ENCODE peak calls at places on chromosomes 2 and 18, in ten cellular contexts. I is ovary, E is transverse colon, S is cardiac muscle cell, W is PC-9, J is PC-3, F is body of pancreas, C is BE2C, R is right atrium auricular region, A is endodermal cell. N is an unnamed sample.

GRCh38 chr2:101844055-101844635 is 146.6 kb downstream of the MAP4K4 start:
- DNase-seq in W (peak; percentile 74), A (no peak), I (no peak), S (no peak), R (no peak), C (no peak), J (peak; percentile 54), E (no peak), F (no peak), N (peak; percentile 35)

GRCh38 chr18:79361766-79362522 is 33.8 kb upstream of the NFATC1 start:
- DNase-seq in R (no peak), W (no peak), I (no peak), C (no peak), A (peak; percentile 31), S (no peak), J (peak; percentile 90), F (no peak), E (no peak), N (no peak)

GRCh38 chr2:238488347-238488826 is 61.7 kb downstream of the ASB1 start:
- DNase-seq in J (no peak), F (no peak), E (no peak), R (no peak), S (no peak), W (no peak), I (no peak), A (no peak), C (no peak), N (no peak)

GRCh38 chr2:20650880-20651730 is at the start of gene HS1BP3:
- DNase-seq in J (peak; percentile 91), R (peak; percentile 86), I (peak; percentile 85), W (peak; percentile 56), E (peak; percentile 91), C (peak; percentile 88), A (peak; percentile 92), F (peak; percentile 83), S (peak; percentile 91), N (peak; percentile 83)

GRCh38 chr18:6198585-6198984 is 216.1 kb downstream of the L3MBTL4 start:
- DNase-seq in F (no peak), E (no peak), C (no peak), A (no peak), J (no peak), W (no peak), R (no peak), I (no peak), S (no peak), N (no peak)

GRCh38 chr18:63515799-63516198 is 26.4 kb upstream of the SERPINB12 start:
- DNase-seq in E (no peak), J (no peak), C (no peak), S (no peak), A (no peak), F (no peak), I (no peak), R (no peak), W (no peak), N (no peak)

GRCh38 chr2:216921057-216921456 is 61.2 kb upstream of the TNP1 start:
- DNase-seq in C (no peak), I (no peak), A (peak; percentile 31), F (no peak), W (no peak), J (no peak), E (no peak), R (no peak), S (no peak), N (no peak)

GRCh38 chr2:148853458-148853857 is 21.6 kb upstream of the KIF5C start:
- DNase-seq in I (no peak), A (no peak), C (no peak), S (no peak), W (no peak), F (no peak), R (no peak), J (no peak), E (no peak), N (no peak)

GRCh38 chr18:24018299-24018910 is 3.9 kb downstream of the TTC39C start:
- DNase-seq in R (no peak), C (no peak), I (no peak), S (no peak), A (no peak), W (no peak), E (no peak), J (no peak), F (no peak), N (no peak)

GRCh38 chr18:24014062-24014985 is at the start of gene TTC39C:
- DNase-seq in R (peak; percentile 78), F (peak; percentile 76), S (peak; percentile 69), A (peak; percentile 82), J (peak; percentile 70), I (peak; percentile 75), W (no peak), C (peak; percentile 53), E (peak; percentile 69), N (peak; percentile 54)

GRCh38 chr18:24016643-24017042 is 2.1 kb downstream of the TTC39C start:
- DNase-seq in F (no peak), A (no peak), I (no peak), J (peak; percentile 55), E (no peak), C (no peak), S (peak; percentile 11), W (no peak), R (no peak), N (no peak)

GRCh38 chr18:24014986-24015896 is 687 bp downstream of the TTC39C start:
- DNase-seq in E (peak; percentile 54), C (peak; percentile 46), A (peak; percentile 82), W (peak; percentile 46), I (peak; percentile 57), R (peak; percentile 77), J (peak; percentile 56), F (peak; percentile 51), S (peak; percentile 51), N (peak; percentile 40)

DNA sequence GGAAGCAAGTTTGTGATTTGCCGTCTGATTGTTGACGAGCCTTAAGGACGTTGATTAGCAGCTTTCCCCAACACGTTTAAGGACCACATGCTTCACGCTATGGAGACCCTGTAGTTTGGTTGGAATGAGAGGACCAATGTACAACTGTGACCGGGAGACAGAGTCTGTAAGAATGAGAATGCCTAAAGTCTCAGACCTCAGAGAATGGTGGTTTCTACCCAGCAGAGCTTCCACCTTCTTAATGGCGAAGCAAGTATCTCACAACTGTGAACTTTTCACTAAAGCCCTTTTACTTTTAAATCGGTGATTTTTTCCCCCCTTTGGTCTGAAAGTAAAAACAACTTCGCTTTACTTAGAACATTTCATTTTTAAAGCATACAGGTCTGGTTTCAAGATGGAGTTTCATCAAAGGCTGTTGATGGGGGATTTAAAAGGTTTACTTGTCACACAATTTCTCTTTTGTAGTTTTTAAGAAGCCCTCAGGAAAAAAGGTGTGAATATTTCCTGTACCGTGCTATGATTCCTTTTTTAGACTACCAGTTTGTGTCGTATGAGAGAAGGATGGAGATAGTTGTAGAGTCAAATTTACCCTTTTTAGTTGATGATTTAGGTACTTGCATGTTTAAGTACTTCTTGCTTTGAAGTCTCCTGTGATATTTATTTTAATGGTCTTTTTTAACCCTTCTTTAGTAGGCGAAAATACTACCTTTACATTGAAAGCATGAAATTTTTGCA is 1.5 kb downstream of the TTC39C start:
- DNase-seq in I (no peak), A (no peak), C (no peak), J (no peak), W (no peak), R (no peak), S (no peak), E (no peak), F (no peak), N (no peak)
- H3K4me1 ChIP-seq in I (peaks cover 4% of the 10 kb centered on the region), A (peaks cover 5% of the 10 kb centered on the region), C (no peaks in the 10 kb centered on the region), J (peaks cover 14% of the 10 kb centered on the region), W (peaks cover 17% of the 10 kb centered on the region), R (no peaks in the 10 kb centered on the region), S (peaks cover 7% of the 10 kb centered on the region), E (peaks cover 25% of the 10 kb centered on the region), F (peaks cover 28% of the 10 kb centered on the region), N (no peaks in the 10 kb centered on the region)

DNA sequence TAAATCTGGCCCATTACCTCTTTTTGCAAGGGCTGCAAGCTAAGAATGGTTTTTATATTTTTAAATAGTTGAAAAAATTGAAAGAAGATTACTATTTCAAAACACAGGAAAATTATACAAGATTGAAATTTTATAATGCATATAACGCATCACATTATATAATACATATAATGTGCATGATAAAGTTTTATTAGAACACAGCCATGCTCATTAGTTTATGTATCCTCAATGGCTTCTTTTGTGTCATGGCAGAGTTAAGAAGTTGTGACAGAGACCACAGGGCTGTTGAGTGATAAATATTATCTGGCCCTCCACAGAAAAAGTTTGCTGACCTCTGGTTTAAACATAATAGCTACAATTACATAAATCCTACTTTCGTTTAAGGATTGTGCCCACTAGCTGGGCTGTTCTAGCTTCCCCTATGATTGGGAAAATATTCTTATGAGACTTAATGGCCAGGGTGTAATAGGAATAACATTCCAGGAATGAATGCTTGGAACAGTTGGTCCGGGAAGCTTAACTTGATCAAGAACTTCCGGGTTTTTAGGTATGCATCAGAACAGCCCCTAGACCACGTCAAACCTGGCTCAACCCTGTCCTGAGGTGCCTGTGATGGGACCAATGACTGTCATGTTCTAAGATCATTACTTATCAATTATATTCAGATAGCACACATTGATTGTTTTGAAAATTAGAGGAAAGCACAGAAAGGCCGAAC is 98.7 kb upstream of the LPIN2 start:
- DNase-seq in E (no peak), F (no peak), C (no peak), R (no peak), S (no peak), I (no peak), W (no peak), A (no peak), J (no peak), N (no peak)
- H3K4me1 ChIP-seq in E (no peaks in the 10 kb centered on the region), F (peaks cover 18% of the 10 kb centered on the region), C (no peaks in the 10 kb centered on the region), R (no peaks in the 10 kb centered on the region), S (no peaks in the 10 kb centered on the region), I (no peaks in the 10 kb centered on the region), W (peaks cover 48% of the 10 kb centered on the region), A (no peaks in the 10 kb centered on the region), J (peaks cover 15% of the 10 kb centered on the region), N (no peaks in the 10 kb centered on the region)

DNA sequence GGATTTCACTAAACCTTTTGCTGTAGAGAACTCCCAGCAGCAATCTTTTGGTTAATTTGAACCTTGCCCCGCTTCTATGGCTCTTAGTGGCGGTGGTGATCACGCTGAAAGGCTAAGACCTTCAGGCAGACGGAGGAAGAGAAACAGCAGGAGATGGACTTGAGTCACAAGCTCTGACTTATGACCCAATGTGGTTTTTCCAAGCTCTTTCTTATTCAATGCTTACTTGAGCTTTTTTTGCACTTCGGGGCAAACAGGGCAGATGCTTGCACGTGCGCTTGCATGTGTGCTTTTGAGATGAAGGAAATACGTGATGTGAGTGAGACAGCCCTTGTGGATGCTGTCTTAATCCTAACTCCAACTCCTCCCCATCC is 21.4 kb downstream of the TRIB2 start:
- DNase-seq in E (no peak), F (no peak), W (peak; percentile 41), J (no peak), R (no peak), A (no peak), C (no peak), S (no peak), I (no peak), N (no peak)
- H3K4me1 ChIP-seq in E (peaks cover 25% of the 10 kb centered on the region), F (peaks cover 13% of the 10 kb centered on the region), W (peaks cover 10% of the 10 kb centered on the region), J (peaks cover 13% of the 10 kb centered on the region), R (no peaks in the 10 kb centered on the region), A (no peaks in the 10 kb centered on the region), C (no peaks in the 10 kb centered on the region), S (peaks cover 17% of the 10 kb centered on the region), I (peaks cover 30% of the 10 kb centered on the region), N (peaks cover 6% of the 10 kb centered on the region)

DNA sequence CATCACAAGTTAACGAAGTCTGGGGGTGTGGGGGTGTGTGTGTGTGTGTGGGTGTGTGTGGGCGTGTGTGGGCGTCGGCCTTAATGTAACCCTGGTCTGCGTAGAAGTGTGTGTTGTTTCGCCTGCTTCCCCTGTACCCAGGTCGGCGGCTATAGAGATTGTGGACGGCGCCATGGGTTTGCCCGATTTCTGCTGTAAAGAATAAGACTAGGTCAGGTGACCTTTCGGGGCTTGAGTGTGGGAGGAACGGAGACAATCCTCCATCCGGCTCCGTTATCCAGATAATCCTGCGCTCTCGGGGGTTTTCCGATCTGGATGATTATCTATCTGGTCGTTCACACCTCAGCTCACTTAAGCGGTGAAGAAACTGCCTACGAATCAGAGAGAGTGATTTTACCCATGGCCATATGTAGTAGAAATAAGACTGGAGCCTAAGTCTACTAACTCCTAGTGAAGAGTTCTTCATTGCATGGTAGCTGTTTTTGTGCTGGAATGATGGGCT is 543 bp downstream of the HADHB start:
- DNase-seq in I (no peak), R (no peak), A (peak; percentile 79), F (no peak), S (peak; percentile 71), W (peak; percentile 43), E (peak; percentile 66), C (peak; percentile 35), J (peak; percentile 25), N (peak; percentile 24)
- H3K4me1 ChIP-seq in I (peaks cover 19% of the 10 kb centered on the region), R (no peaks in the 10 kb centered on the region), A (no peaks in the 10 kb centered on the region), F (peaks cover 57% of the 10 kb centered on the region), S (peaks cover 15% of the 10 kb centered on the region), W (peaks cover 38% of the 10 kb centered on the region), E (peaks cover 65% of the 10 kb centered on the region), C (no peaks in the 10 kb centered on the region), J (peaks cover 27% of the 10 kb centered on the region), N (no peaks in the 10 kb centered on the region)